ENCODE peak calls at places on chromosomes 4 and X, in five cellular contexts. D is naive thymus-derived CD4-positive, alpha-beta T cell; J is tibial nerve; L is HEK293T; H is AG09309. K is an unnamed sample.

GRCh38 chr4:113355550-113356371 is 306.3 kb downstream of the ANK2 start:
- DNase-seq in L (peak; percentile 8), J (no peak), D (peak; percentile 0), H (peak; percentile 59), K (peak; percentile 23)

GRCh38 chr4:85867281-85867680 is 392.3 kb downstream of the ARHGAP24 start:
- DNase-seq in J (no peak), L (no peak), H (no peak), D (no peak), K (no peak)

GRCh38 chrX:137031517-137032377 is 2.0 kb downstream of the GPR101 start:
- DNase-seq in J (no peak), H (no peak), L (peak; percentile 68), D (peak; percentile 18), K (no peak)

GRCh38 chrX:47751670-47752069 is 85.0 kb upstream of the ZNF81 start:
- DNase-seq in H (no peak), L (peak; percentile 31), J (no peak), D (no peak), K (no peak)

GRCh38 chr4:56220261-56220660 is 167.0 kb downstream of the AASDH start:
- DNase-seq in J (no peak), H (no peak), D (no peak), L (no peak), K (no peak)

GRCh38 chr4:708631-708933 is 3.0 kb downstream of the PCGF3 start:
- DNase-seq in L (no peak), D (no peak), H (no peak), J (no peak), K (no peak)

GRCh38 chr4:41628916-41629315 is 91.0 kb downstream of the LIMCH1 start:
- DNase-seq in L (no peak), J (no peak), D (no peak), H (peak; percentile 17), K (no peak)

GRCh38 chrX:129842510-129843208 is 1.0 kb downstream of the ZDHHC9 start:
- DNase-seq in L (no peak), J (no peak), D (no peak), H (no peak), K (no peak)

GRCh38 chr4:102326951-102327350 is 18.3 kb downstream of the SLC39A8 start:
- DNase-seq in H (no peak), L (no peak), J (no peak), D (no peak), K (no peak)

GRCh38 chr4:60938621-60939020 is 261.5 kb upstream of the ADGRL3 start:
- DNase-seq in J (no peak), L (no peak), D (no peak), H (no peak), K (no peak)

GRCh38 chrX:98405376-98405775 is 1521.7 kb downstream of the RPA4 start:
- DNase-seq in J (no peak), H (no peak), D (no peak), L (no peak), K (no peak)

GRCh38 chr4:15755321-15755750 is 22.8 kb upstream of the CD38 start:
- DNase-seq in D (no peak), H (no peak), J (no peak), L (no peak), K (no peak)

GRCh38 chr4:121711263-121712000 is 14.7 kb upstream of the ANXA5 start:
- DNase-seq in H (peak; percentile 86), J (peak; percentile 65), L (peak; percentile 77), D (no peak), K (no peak)

GRCh38 chr4:81215219-81215892 is at the start of gene PRKG2:
- DNase-seq in D (no peak), J (no peak), H (no peak), L (peak; percentile 35), K (no peak)

K was measured in activated CD4-positive, CD25-positive, alpha-beta regulatory T cell treated with anti-CD3 and anti-CD28 coated beads, Interleukin-2, amount 50 U/mL, for 16 hours.